ENCODE peak calls at places on chromosomes 3 and 15, in nine cellular contexts. One of them, this sample, is unnamed.

GRCh38 chr15:50774450-50774849 is 8.9 kb upstream of the SPPL2A start:
- DNase-seq in naive thymus-derived CD8-positive, alpha-beta T cell: no peak
- DNase-seq in T-cell: no peak
- DNase-seq in NCI-H510A: no peak
- DNase-seq in MG63: no peak
- DNase-seq in psoas muscle: no peak
- DNase-seq in fibroblast of the conjunctiva: no peak
- DNase-seq in HepG2: no peak
- DNase-seq in trophoblast cell: peak; percentile 17
- DNase-seq in this sample: no peak

GRCh38 chr15:23035964-23036566 is 3.3 kb downstream of the TUBGCP5 start:
- DNase-seq in trophoblast cell: peak; percentile 66
- DNase-seq in psoas muscle: no peak
- DNase-seq in fibroblast of the conjunctiva: peak; percentile 28
- DNase-seq in NCI-H510A: no peak
- DNase-seq in T-cell: peak; percentile 23
- DNase-seq in MG63: peak; percentile 44
- DNase-seq in HepG2: peak; percentile 62
- DNase-seq in naive thymus-derived CD8-positive, alpha-beta T cell: no peak
- DNase-seq in this sample: peak; percentile 33

GRCh38 chr3:186901135-186901734 is 29.1 kb upstream of the ST6GAL1 start:
- DNase-seq in HepG2: no peak
- DNase-seq in T-cell: no peak
- DNase-seq in NCI-H510A: no peak
- DNase-seq in MG63: peak; percentile 46
- DNase-seq in naive thymus-derived CD8-positive, alpha-beta T cell: no peak
- DNase-seq in psoas muscle: no peak
- DNase-seq in fibroblast of the conjunctiva: peak; percentile 62
- DNase-seq in trophoblast cell: no peak
- DNase-seq in this sample: no peak

GRCh38 chr3:159882784-159883779 is 105.6 kb upstream of the IL12A start:
- DNase-seq in naive thymus-derived CD8-positive, alpha-beta T cell: no peak
- DNase-seq in fibroblast of the conjunctiva: peak; percentile 30
- DNase-seq in T-cell: no peak
- DNase-seq in psoas muscle: no peak
- DNase-seq in trophoblast cell: no peak
- DNase-seq in MG63: peak; percentile 47
- DNase-seq in NCI-H510A: peak; percentile 12
- DNase-seq in HepG2: no peak
- DNase-seq in this sample: peak; percentile 79

GRCh38 chr3:136377499-136377898 is 127.4 kb downstream of the PCCB start:
- DNase-seq in HepG2: no peak
- DNase-seq in T-cell: no peak
- DNase-seq in NCI-H510A: no peak
- DNase-seq in naive thymus-derived CD8-positive, alpha-beta T cell: no peak
- DNase-seq in trophoblast cell: no peak
- DNase-seq in MG63: no peak
- DNase-seq in psoas muscle: no peak
- DNase-seq in fibroblast of the conjunctiva: no peak
- DNase-seq in this sample: no peak

GRCh38 chr3:53328750-53329149 is 18.6 kb downstream of the DCP1A start:
- DNase-seq in naive thymus-derived CD8-positive, alpha-beta T cell: no peak
- DNase-seq in MG63: no peak
- DNase-seq in T-cell: no peak
- DNase-seq in NCI-H510A: no peak
- DNase-seq in HepG2: no peak
- DNase-seq in fibroblast of the conjunctiva: no peak
- DNase-seq in trophoblast cell: peak; percentile 30
- DNase-seq in psoas muscle: no peak
- DNase-seq in this sample: no peak

GRCh38 chr3:115085197-115085865 is 61.8 kb downstream of the ZBTB20 start:
- DNase-seq in naive thymus-derived CD8-positive, alpha-beta T cell: no peak
- DNase-seq in fibroblast of the conjunctiva: no peak
- DNase-seq in T-cell: no peak
- DNase-seq in HepG2: no peak
- DNase-seq in MG63: no peak
- DNase-seq in NCI-H510A: no peak
- DNase-seq in psoas muscle: no peak
- DNase-seq in trophoblast cell: no peak
- DNase-seq in this sample: no peak

GRCh38 chr3:153087595-153088566 is 74.1 kb upstream of the RAP2B start:
- DNase-seq in HepG2: no peak
- DNase-seq in psoas muscle: no peak
- DNase-seq in fibroblast of the conjunctiva: peak; percentile 44
- DNase-seq in trophoblast cell: no peak
- DNase-seq in MG63: no peak
- DNase-seq in T-cell: no peak
- DNase-seq in NCI-H510A: no peak
- DNase-seq in naive thymus-derived CD8-positive, alpha-beta T cell: no peak
- DNase-seq in this sample: peak; percentile 47

GRCh38 chr15:99976811-99977271 is 243.6 kb upstream of the LYSMD4 start:
- DNase-seq in HepG2: no peak
- DNase-seq in T-cell: no peak
- DNase-seq in fibroblast of the conjunctiva: no peak
- DNase-seq in naive thymus-derived CD8-positive, alpha-beta T cell: no peak
- DNase-seq in psoas muscle: peak; percentile 50
- DNase-seq in NCI-H510A: no peak
- DNase-seq in MG63: peak; percentile 80
- DNase-seq in trophoblast cell: peak; percentile 56
- DNase-seq in this sample: no peak

GRCh38 chr15:68609618-68610017 is 30.8 kb downstream of the CORO2B start:
- DNase-seq in HepG2: no peak
- DNase-seq in psoas muscle: peak; percentile 95
- DNase-seq in MG63: no peak
- DNase-seq in NCI-H510A: no peak
- DNase-seq in trophoblast cell: no peak
- DNase-seq in naive thymus-derived CD8-positive, alpha-beta T cell: no peak
- DNase-seq in T-cell: no peak
- DNase-seq in fibroblast of the conjunctiva: peak; percentile 82
- DNase-seq in this sample: no peak